ENCODE peak calls at places on chromosome 10, in eight cellular contexts. One of them, this sample, is unnamed.

GRCh38 chr10:102988404-102989314 is 70.6 kb downstream of the CNNM2 start:
- DNase-seq in activated B cell treated with CpG ODN at 0.5 μM for 24 hours: no peak
- DNase-seq in activated gamma-delta T cell treated with anti-CD3 and anti-CD28 coated beads, Interleukin-2, amount 50 U/mL, for 16 hours: no peak
- DNase-seq in nucleus accumbens: no peak
- DNase-seq in activated T-cell treated with anti-CD3 and anti-CD28 coated beads, Interleukin-2, amount 50 U/mL, for 72 hours: no peak
- DNase-seq in AG04450: peak
- DNase-seq in T-helper 1 cell: no peak
- DNase-seq in lung microvascular endothelial cell: no peak
- DNase-seq in this sample: no peak

GRCh38 chr10:34333513-34333912 is 481.6 kb downstream of the PARD3 start:
- DNase-seq in activated B cell treated with CpG ODN at 0.5 μM for 24 hours: no peak
- DNase-seq in activated gamma-delta T cell treated with anti-CD3 and anti-CD28 coated beads, Interleukin-2, amount 50 U/mL, for 16 hours: no peak
- DNase-seq in nucleus accumbens: no peak
- DNase-seq in activated T-cell treated with anti-CD3 and anti-CD28 coated beads, Interleukin-2, amount 50 U/mL, for 72 hours: no peak
- DNase-seq in AG04450: peak
- DNase-seq in T-helper 1 cell: no peak
- DNase-seq in lung microvascular endothelial cell: peak
- DNase-seq in this sample: no peak

GRCh38 chr10:11297136-11297535 is 279.5 kb downstream of the CELF2 start:
- DNase-seq in activated B cell treated with CpG ODN at 0.5 μM for 24 hours: no peak
- DNase-seq in activated gamma-delta T cell treated with anti-CD3 and anti-CD28 coated beads, Interleukin-2, amount 50 U/mL, for 16 hours: no peak
- DNase-seq in nucleus accumbens: no peak
- DNase-seq in activated T-cell treated with anti-CD3 and anti-CD28 coated beads, Interleukin-2, amount 50 U/mL, for 72 hours: no peak
- DNase-seq in AG04450: no peak
- DNase-seq in T-helper 1 cell: no peak
- DNase-seq in lung microvascular endothelial cell: no peak
- DNase-seq in this sample: no peak

GRCh38 chr10:82692458-82692857 is 817.5 kb downstream of the NRG3 start:
- DNase-seq in activated B cell treated with CpG ODN at 0.5 μM for 24 hours: no peak
- DNase-seq in activated gamma-delta T cell treated with anti-CD3 and anti-CD28 coated beads, Interleukin-2, amount 50 U/mL, for 16 hours: no peak
- DNase-seq in nucleus accumbens: no peak
- DNase-seq in activated T-cell treated with anti-CD3 and anti-CD28 coated beads, Interleukin-2, amount 50 U/mL, for 72 hours: no peak
- DNase-seq in AG04450: no peak
- DNase-seq in T-helper 1 cell: no peak
- DNase-seq in lung microvascular endothelial cell: no peak
- DNase-seq in this sample: no peak

GRCh38 chr10:118800920-118801319 is 46.1 kb upstream of the CACUL1 start:
- DNase-seq in activated B cell treated with CpG ODN at 0.5 μM for 24 hours: no peak
- DNase-seq in activated gamma-delta T cell treated with anti-CD3 and anti-CD28 coated beads, Interleukin-2, amount 50 U/mL, for 16 hours: no peak
- DNase-seq in nucleus accumbens: no peak
- DNase-seq in activated T-cell treated with anti-CD3 and anti-CD28 coated beads, Interleukin-2, amount 50 U/mL, for 72 hours: no peak
- DNase-seq in AG04450: no peak
- DNase-seq in T-helper 1 cell: no peak
- DNase-seq in lung microvascular endothelial cell: peak
- DNase-seq in this sample: no peak

GRCh38 chr10:22803201-22803895 is 89.0 kb upstream of the PIP4K2A start:
- DNase-seq in activated B cell treated with CpG ODN at 0.5 μM for 24 hours: no peak
- DNase-seq in activated gamma-delta T cell treated with anti-CD3 and anti-CD28 coated beads, Interleukin-2, amount 50 U/mL, for 16 hours: no peak
- DNase-seq in nucleus accumbens: no peak
- DNase-seq in activated T-cell treated with anti-CD3 and anti-CD28 coated beads, Interleukin-2, amount 50 U/mL, for 72 hours: no peak
- DNase-seq in AG04450: no peak
- DNase-seq in T-helper 1 cell: no peak
- DNase-seq in lung microvascular endothelial cell: no peak
- DNase-seq in this sample: peak

GRCh38 chr10:86647773-86648705 is 6.3 kb upstream of the OPN4 start:
- DNase-seq in activated B cell treated with CpG ODN at 0.5 μM for 24 hours: no peak
- DNase-seq in activated gamma-delta T cell treated with anti-CD3 and anti-CD28 coated beads, Interleukin-2, amount 50 U/mL, for 16 hours: no peak
- DNase-seq in nucleus accumbens: no peak
- DNase-seq in activated T-cell treated with anti-CD3 and anti-CD28 coated beads, Interleukin-2, amount 50 U/mL, for 72 hours: no peak
- DNase-seq in AG04450: no peak
- DNase-seq in T-helper 1 cell: no peak
- DNase-seq in lung microvascular endothelial cell: no peak
- DNase-seq in this sample: no peak

GRCh38 chr10:21888959-21889358 is 114.6 kb downstream of the DNAJC1 start:
- DNase-seq in activated B cell treated with CpG ODN at 0.5 μM for 24 hours: no peak
- DNase-seq in activated gamma-delta T cell treated with anti-CD3 and anti-CD28 coated beads, Interleukin-2, amount 50 U/mL, for 16 hours: peak
- DNase-seq in nucleus accumbens: no peak
- DNase-seq in activated T-cell treated with anti-CD3 and anti-CD28 coated beads, Interleukin-2, amount 50 U/mL, for 72 hours: peak
- DNase-seq in AG04450: no peak
- DNase-seq in T-helper 1 cell: peak
- DNase-seq in lung microvascular endothelial cell: peak
- DNase-seq in this sample: no peak

GRCh38 chr10:63319231-63319630 is 146.5 kb downstream of the JMJD1C start:
- DNase-seq in activated B cell treated with CpG ODN at 0.5 μM for 24 hours: no peak
- DNase-seq in activated gamma-delta T cell treated with anti-CD3 and anti-CD28 coated beads, Interleukin-2, amount 50 U/mL, for 16 hours: no peak
- DNase-seq in nucleus accumbens: no peak
- DNase-seq in activated T-cell treated with anti-CD3 and anti-CD28 coated beads, Interleukin-2, amount 50 U/mL, for 72 hours: no peak
- DNase-seq in AG04450: no peak
- DNase-seq in T-helper 1 cell: no peak
- DNase-seq in lung microvascular endothelial cell: no peak
- DNase-seq in this sample: no peak

GRCh38 chr10:125768217-125768616 is 7.4 kb downstream of the MMP21 start:
- DNase-seq in activated B cell treated with CpG ODN at 0.5 μM for 24 hours: no peak
- DNase-seq in activated gamma-delta T cell treated with anti-CD3 and anti-CD28 coated beads, Interleukin-2, amount 50 U/mL, for 16 hours: no peak
- DNase-seq in nucleus accumbens: no peak
- DNase-seq in activated T-cell treated with anti-CD3 and anti-CD28 coated beads, Interleukin-2, amount 50 U/mL, for 72 hours: no peak
- DNase-seq in AG04450: no peak
- DNase-seq in T-helper 1 cell: no peak
- DNase-seq in lung microvascular endothelial cell: peak
- DNase-seq in this sample: peak

GRCh38 chr10:67785098-67785497 is 52.9 kb downstream of the DNAJC12 start:
- DNase-seq in activated B cell treated with CpG ODN at 0.5 μM for 24 hours: no peak
- DNase-seq in activated gamma-delta T cell treated with anti-CD3 and anti-CD28 coated beads, Interleukin-2, amount 50 U/mL, for 16 hours: no peak
- DNase-seq in nucleus accumbens: no peak
- DNase-seq in activated T-cell treated with anti-CD3 and anti-CD28 coated beads, Interleukin-2, amount 50 U/mL, for 72 hours: peak
- DNase-seq in AG04450: no peak
- DNase-seq in T-helper 1 cell: peak
- DNase-seq in lung microvascular endothelial cell: no peak
- DNase-seq in this sample: no peak

GRCh38 chr10:21517134-21517982 is 8.1 kb downstream of the SKIDA1 start:
- DNase-seq in activated B cell treated with CpG ODN at 0.5 μM for 24 hours: peak
- DNase-seq in activated gamma-delta T cell treated with anti-CD3 and anti-CD28 coated beads, Interleukin-2, amount 50 U/mL, for 16 hours: no peak
- DNase-seq in nucleus accumbens: peak
- DNase-seq in activated T-cell treated with anti-CD3 and anti-CD28 coated beads, Interleukin-2, amount 50 U/mL, for 72 hours: peak
- DNase-seq in AG04450: no peak
- DNase-seq in T-helper 1 cell: no peak
- DNase-seq in lung microvascular endothelial cell: peak
- DNase-seq in this sample: no peak

GRCh38 chr10:4316166-4316810 is 509.7 kb upstream of the AKR1E2 start:
- DNase-seq in activated B cell treated with CpG ODN at 0.5 μM for 24 hours: no peak
- DNase-seq in activated gamma-delta T cell treated with anti-CD3 and anti-CD28 coated beads, Interleukin-2, amount 50 U/mL, for 16 hours: no peak
- DNase-seq in nucleus accumbens: peak
- DNase-seq in activated T-cell treated with anti-CD3 and anti-CD28 coated beads, Interleukin-2, amount 50 U/mL, for 72 hours: no peak
- DNase-seq in AG04450: peak
- DNase-seq in T-helper 1 cell: no peak
- DNase-seq in lung microvascular endothelial cell: no peak
- DNase-seq in this sample: peak

GRCh38 chr10:1043532-1043995 is 5.4 kb downstream of the IDI1 start:
- DNase-seq in activated B cell treated with CpG ODN at 0.5 μM for 24 hours: peak
- DNase-seq in activated gamma-delta T cell treated with anti-CD3 and anti-CD28 coated beads, Interleukin-2, amount 50 U/mL, for 16 hours: no peak
- DNase-seq in nucleus accumbens: no peak
- DNase-seq in activated T-cell treated with anti-CD3 and anti-CD28 coated beads, Interleukin-2, amount 50 U/mL, for 72 hours: no peak
- DNase-seq in AG04450: no peak
- DNase-seq in T-helper 1 cell: peak
- DNase-seq in lung microvascular endothelial cell: peak
- DNase-seq in this sample: no peak

GRCh38 chr10:117885206-117885605 is 161.5 kb downstream of the RAB11FIP2 start:
- DNase-seq in activated B cell treated with CpG ODN at 0.5 μM for 24 hours: no peak
- DNase-seq in activated gamma-delta T cell treated with anti-CD3 and anti-CD28 coated beads, Interleukin-2, amount 50 U/mL, for 16 hours: no peak
- DNase-seq in nucleus accumbens: no peak
- DNase-seq in activated T-cell treated with anti-CD3 and anti-CD28 coated beads, Interleukin-2, amount 50 U/mL, for 72 hours: no peak
- DNase-seq in AG04450: no peak
- DNase-seq in T-helper 1 cell: no peak
- DNase-seq in lung microvascular endothelial cell: no peak
- DNase-seq in this sample: no peak

GRCh38 chr10:62046522-62047239 is 145.2 kb downstream of the ARID5B start:
- DNase-seq in activated B cell treated with CpG ODN at 0.5 μM for 24 hours: no peak
- DNase-seq in activated gamma-delta T cell treated with anti-CD3 and anti-CD28 coated beads, Interleukin-2, amount 50 U/mL, for 16 hours: no peak
- DNase-seq in nucleus accumbens: no peak
- DNase-seq in activated T-cell treated with anti-CD3 and anti-CD28 coated beads, Interleukin-2, amount 50 U/mL, for 72 hours: no peak
- DNase-seq in AG04450: no peak
- DNase-seq in T-helper 1 cell: peak
- DNase-seq in lung microvascular endothelial cell: peak
- DNase-seq in this sample: no peak

GRCh38 chr10:60753152-60753551 is 25.1 kb upstream of the CDK1 start:
- DNase-seq in activated B cell treated with CpG ODN at 0.5 μM for 24 hours: no peak
- DNase-seq in activated gamma-delta T cell treated with anti-CD3 and anti-CD28 coated beads, Interleukin-2, amount 50 U/mL, for 16 hours: no peak
- DNase-seq in nucleus accumbens: no peak
- DNase-seq in activated T-cell treated with anti-CD3 and anti-CD28 coated beads, Interleukin-2, amount 50 U/mL, for 72 hours: no peak
- DNase-seq in AG04450: no peak
- DNase-seq in T-helper 1 cell: no peak
- DNase-seq in lung microvascular endothelial cell: no peak
- DNase-seq in this sample: no peak

GRCh38 chr10:30437039-30437781 is 3.2 kb downstream of the MAP3K8 start:
- DNase-seq in activated B cell treated with CpG ODN at 0.5 μM for 24 hours: no peak
- DNase-seq in activated gamma-delta T cell treated with anti-CD3 and anti-CD28 coated beads, Interleukin-2, amount 50 U/mL, for 16 hours: no peak
- DNase-seq in nucleus accumbens: no peak
- DNase-seq in activated T-cell treated with anti-CD3 and anti-CD28 coated beads, Interleukin-2, amount 50 U/mL, for 72 hours: peak
- DNase-seq in AG04450: no peak
- DNase-seq in T-helper 1 cell: peak
- DNase-seq in lung microvascular endothelial cell: peak
- DNase-seq in this sample: no peak

GRCh38 chr10:27998178-27998953 is 513 bp downstream of the ODAD2 start:
- DNase-seq in activated B cell treated with CpG ODN at 0.5 μM for 24 hours: no peak
- DNase-seq in activated gamma-delta T cell treated with anti-CD3 and anti-CD28 coated beads, Interleukin-2, amount 50 U/mL, for 16 hours: no peak
- DNase-seq in nucleus accumbens: no peak
- DNase-seq in activated T-cell treated with anti-CD3 and anti-CD28 coated beads, Interleukin-2, amount 50 U/mL, for 72 hours: peak
- DNase-seq in AG04450: no peak
- DNase-seq in T-helper 1 cell: no peak
- DNase-seq in lung microvascular endothelial cell: no peak
- DNase-seq in this sample: no peak

GRCh38 chr10:62708569-62708968 is 96.0 kb upstream of the ADO start:
- DNase-seq in activated B cell treated with CpG ODN at 0.5 μM for 24 hours: no peak
- DNase-seq in activated gamma-delta T cell treated with anti-CD3 and anti-CD28 coated beads, Interleukin-2, amount 50 U/mL, for 16 hours: no peak
- DNase-seq in nucleus accumbens: no peak
- DNase-seq in activated T-cell treated with anti-CD3 and anti-CD28 coated beads, Interleukin-2, amount 50 U/mL, for 72 hours: no peak
- DNase-seq in AG04450: no peak
- DNase-seq in T-helper 1 cell: no peak
- DNase-seq in lung microvascular endothelial cell: no peak
- DNase-seq in this sample: no peak

GRCh38 chr10:19416164-19416563 is 367.6 kb downstream of the MALRD1 start:
- DNase-seq in activated B cell treated with CpG ODN at 0.5 μM for 24 hours: no peak
- DNase-seq in activated gamma-delta T cell treated with anti-CD3 and anti-CD28 coated beads, Interleukin-2, amount 50 U/mL, for 16 hours: no peak
- DNase-seq in nucleus accumbens: no peak
- DNase-seq in activated T-cell treated with anti-CD3 and anti-CD28 coated beads, Interleukin-2, amount 50 U/mL, for 72 hours: no peak
- DNase-seq in AG04450: no peak
- DNase-seq in T-helper 1 cell: no peak
- DNase-seq in lung microvascular endothelial cell: no peak
- DNase-seq in this sample: no peak

GRCh38 chr10:34346516-34347150 is 468.5 kb downstream of the PARD3 start:
- DNase-seq in activated B cell treated with CpG ODN at 0.5 μM for 24 hours: no peak
- DNase-seq in activated gamma-delta T cell treated with anti-CD3 and anti-CD28 coated beads, Interleukin-2, amount 50 U/mL, for 16 hours: no peak
- DNase-seq in nucleus accumbens: no peak
- DNase-seq in activated T-cell treated with anti-CD3 and anti-CD28 coated beads, Interleukin-2, amount 50 U/mL, for 72 hours: no peak
- DNase-seq in AG04450: peak
- DNase-seq in T-helper 1 cell: no peak
- DNase-seq in lung microvascular endothelial cell: no peak
- DNase-seq in this sample: no peak

GRCh38 chr10:4144802-4145201 is 359.8 kb upstream of the KLF6 start:
- DNase-seq in activated B cell treated with CpG ODN at 0.5 μM for 24 hours: no peak
- DNase-seq in activated gamma-delta T cell treated with anti-CD3 and anti-CD28 coated beads, Interleukin-2, amount 50 U/mL, for 16 hours: no peak
- DNase-seq in nucleus accumbens: no peak
- DNase-seq in activated T-cell treated with anti-CD3 and anti-CD28 coated beads, Interleukin-2, amount 50 U/mL, for 72 hours: no peak
- DNase-seq in AG04450: no peak
- DNase-seq in T-helper 1 cell: no peak
- DNase-seq in lung microvascular endothelial cell: peak
- DNase-seq in this sample: no peak

GRCh38 chr10:94481410-94481809 is 64.2 kb upstream of the HELLS start:
- DNase-seq in activated B cell treated with CpG ODN at 0.5 μM for 24 hours: no peak
- DNase-seq in activated gamma-delta T cell treated with anti-CD3 and anti-CD28 coated beads, Interleukin-2, amount 50 U/mL, for 16 hours: no peak
- DNase-seq in nucleus accumbens: no peak
- DNase-seq in activated T-cell treated with anti-CD3 and anti-CD28 coated beads, Interleukin-2, amount 50 U/mL, for 72 hours: no peak
- DNase-seq in AG04450: no peak
- DNase-seq in T-helper 1 cell: no peak
- DNase-seq in lung microvascular endothelial cell: no peak
- DNase-seq in this sample: no peak

GRCh38 chr10:6124666-6125065 is 35.8 kb downstream of the RBM17 start:
- DNase-seq in activated B cell treated with CpG ODN at 0.5 μM for 24 hours: no peak
- DNase-seq in activated gamma-delta T cell treated with anti-CD3 and anti-CD28 coated beads, Interleukin-2, amount 50 U/mL, for 16 hours: no peak
- DNase-seq in nucleus accumbens: peak
- DNase-seq in activated T-cell treated with anti-CD3 and anti-CD28 coated beads, Interleukin-2, amount 50 U/mL, for 72 hours: no peak
- DNase-seq in AG04450: no peak
- DNase-seq in T-helper 1 cell: no peak
- DNase-seq in lung microvascular endothelial cell: no peak
- DNase-seq in this sample: no peak

GRCh38 chr10:60441515-60441914 is 51.8 kb upstream of the ANK3 start:
- DNase-seq in activated B cell treated with CpG ODN at 0.5 μM for 24 hours: no peak
- DNase-seq in activated gamma-delta T cell treated with anti-CD3 and anti-CD28 coated beads, Interleukin-2, amount 50 U/mL, for 16 hours: no peak
- DNase-seq in nucleus accumbens: no peak
- DNase-seq in activated T-cell treated with anti-CD3 and anti-CD28 coated beads, Interleukin-2, amount 50 U/mL, for 72 hours: no peak
- DNase-seq in AG04450: no peak
- DNase-seq in T-helper 1 cell: no peak
- DNase-seq in lung microvascular endothelial cell: peak
- DNase-seq in this sample: no peak

GRCh38 chr10:52949899-52950298 is 177.3 kb upstream of the MBL2 start:
- DNase-seq in activated B cell treated with CpG ODN at 0.5 μM for 24 hours: no peak
- DNase-seq in activated gamma-delta T cell treated with anti-CD3 and anti-CD28 coated beads, Interleukin-2, amount 50 U/mL, for 16 hours: no peak
- DNase-seq in nucleus accumbens: no peak
- DNase-seq in activated T-cell treated with anti-CD3 and anti-CD28 coated beads, Interleukin-2, amount 50 U/mL, for 72 hours: no peak
- DNase-seq in AG04450: no peak
- DNase-seq in T-helper 1 cell: no peak
- DNase-seq in lung microvascular endothelial cell: no peak
- DNase-seq in this sample: no peak

GRCh38 chr10:75159519-75159918 is 48.1 kb downstream of the SAMD8 start:
- DNase-seq in activated B cell treated with CpG ODN at 0.5 μM for 24 hours: no peak
- DNase-seq in activated gamma-delta T cell treated with anti-CD3 and anti-CD28 coated beads, Interleukin-2, amount 50 U/mL, for 16 hours: no peak
- DNase-seq in nucleus accumbens: no peak
- DNase-seq in activated T-cell treated with anti-CD3 and anti-CD28 coated beads, Interleukin-2, amount 50 U/mL, for 72 hours: no peak
- DNase-seq in AG04450: no peak
- DNase-seq in T-helper 1 cell: no peak
- DNase-seq in lung microvascular endothelial cell: no peak
- DNase-seq in this sample: no peak